ENCODE peak calls at places on chromosome 13, in eight cellular contexts. F is CD4-positive, CD25-positive, alpha-beta regulatory T cell; K is aorta; T is BE2C; W is CD8-positive, alpha-beta memory T cell; G is stomach; O is breast epithelium; D is tibial artery. B is an unnamed sample.

GRCh38 chr13:33633701-33634525 is 184.0 kb upstream of the RFC3 start:
- DNase-seq in F (no peak), K (no peak), T (no peak), W (no peak), G (no peak), O (no peak), D (no peak), B (no peak)

GRCh38 chr13:78820541-78820940 is 161.6 kb upstream of the OBI1 start:
- DNase-seq in F (no peak), K (no peak), T (no peak), W (no peak), G (no peak), O (no peak), D (no peak), B (no peak)

GRCh38 chr13:102191951-102192461 is 209.8 kb downstream of the FGF14 start:
- DNase-seq in F (no peak), K (peak; percentile 44), T (peak; percentile 26), W (no peak), G (no peak), O (no peak), D (peak; percentile 33), B (no peak)

GRCh38 chr13:30446122-30446500 is 19.6 kb downstream of the HMGB1 start:
- DNase-seq in F (no peak), K (no peak), T (no peak), W (no peak), G (no peak), O (no peak), D (no peak), B (no peak)

GRCh38 chr13:29676535-29676934 is 81.0 kb upstream of the SLC7A1 start:
- DNase-seq in F (no peak), K (no peak), T (no peak), W (no peak), G (no peak), O (no peak), D (no peak), B (no peak)

GRCh38 chr13:114005206-114005720 is 31.4 kb upstream of the C13orf46 start:
- DNase-seq in F (no peak), K (no peak), T (peak; percentile 2), W (no peak), G (no peak), O (no peak), D (no peak), B (no peak)

GRCh38 chr13:59494151-59494550 is 669.6 kb downstream of the DIAPH3 start:
- DNase-seq in F (no peak), K (no peak), T (no peak), W (no peak), G (no peak), O (no peak), D (no peak), B (no peak)

GRCh38 chr13:30266751-30267150 is 40.6 kb downstream of the KATNAL1 start:
- DNase-seq in F (no peak), K (no peak), T (no peak), W (no peak), G (no peak), O (no peak), D (no peak), B (no peak)

GRCh38 chr13:104571161-104571889 is 1505.1 kb upstream of the SLC10A2 start:
- DNase-seq in F (no peak), K (peak; percentile 58), T (peak; percentile 82), W (no peak), G (peak; percentile 55), O (no peak), D (peak; percentile 62), B (no peak)

GRCh38 chr13:28423010-28423409 is 71.9 kb downstream of the FLT1 start:
- DNase-seq in F (peak; percentile 35), K (peak; percentile 78), T (no peak), W (peak; percentile 13), G (no peak), O (no peak), D (peak; percentile 43), B (no peak)

GRCh38 chr13:29868581-29868980 is 18.2 kb upstream of the UBL3 start:
- DNase-seq in F (no peak), K (no peak), T (no peak), W (no peak), G (no peak), O (no peak), D (no peak), B (no peak)

DNA sequence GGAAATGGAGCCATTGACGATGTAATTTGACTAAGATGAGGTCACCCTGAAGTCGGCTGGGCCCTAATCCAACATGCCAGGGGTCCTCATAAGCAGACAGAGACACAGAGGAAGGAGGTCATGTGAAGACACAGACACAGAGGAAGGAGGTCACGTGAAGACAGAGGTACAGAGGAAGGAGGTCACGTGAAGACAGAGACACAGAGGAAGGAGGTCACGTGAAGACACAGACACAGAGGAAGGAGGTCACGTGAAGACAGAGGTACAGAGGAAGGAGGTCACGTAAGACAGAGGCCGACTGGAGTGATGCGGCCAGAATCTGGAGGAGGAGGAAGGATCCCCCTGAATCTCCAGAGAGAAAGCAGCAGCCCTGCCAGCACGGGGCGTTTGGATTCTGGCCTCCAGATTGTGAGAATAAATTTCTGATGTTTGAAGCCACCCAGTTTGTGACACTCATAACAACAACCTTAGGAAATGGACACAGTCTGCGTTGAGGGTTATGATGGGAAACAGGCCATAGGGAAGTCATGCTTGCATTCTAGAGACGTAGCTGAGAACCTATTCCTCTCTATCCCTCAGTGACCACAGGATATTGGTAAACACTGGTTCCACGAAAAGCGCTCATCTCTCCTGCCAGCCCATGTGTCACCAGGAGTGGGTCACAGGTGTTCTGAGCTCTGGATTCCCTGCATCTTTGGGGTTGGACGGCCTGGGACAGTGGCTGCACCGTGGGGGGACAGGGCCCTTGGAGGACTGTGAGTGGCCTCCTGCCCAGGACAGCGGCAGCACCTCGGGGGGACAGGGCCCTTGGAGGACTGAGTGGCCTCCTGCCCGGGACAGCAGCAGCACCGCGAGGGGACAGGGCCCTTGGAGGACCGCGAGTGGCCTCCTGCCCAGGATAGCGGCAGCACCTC is 108.5 kb downstream of the SOX1 start:
- DNase-seq in F (no peak), K (no peak), T (no peak), W (no peak), G (no peak), O (no peak), D (no peak), B (no peak)
- H3K9me3 ChIP-seq in F (no peaks in the 10 kb centered on the region), K (peaks cover 3% of the 10 kb centered on the region), T (no peaks in the 10 kb centered on the region), W (no peaks in the 10 kb centered on the region), G (peaks cover 9% of the 10 kb centered on the region), O (peaks cover 5% of the 10 kb centered on the region), D (no peaks in the 10 kb centered on the region), B (no peaks in the 10 kb centered on the region)

GRCh38 chr13:18965347-18965855 is 216.2 kb downstream of the TUBA3C start:
- DNase-seq in F (no peak), K (no peak), T (no peak), W (no peak), G (no peak), O (no peak), D (no peak), B (no peak)
- H3K9me3 ChIP-seq in F (no peaks in the 10 kb centered on the region), K (no peaks in the 10 kb centered on the region), T (no peaks in the 10 kb centered on the region), W (no peaks in the 10 kb centered on the region), G (peaks cover 14% of the 10 kb centered on the region), O (no peaks in the 10 kb centered on the region), D (no peaks in the 10 kb centered on the region), B (no peaks in the 10 kb centered on the region)

GRCh38 chr13:19181621-19182485 is at the start of gene TUBA3C:
- DNase-seq in F (no peak), K (no peak), T (no peak), W (no peak), G (peak; percentile 17), O (no peak), D (no peak), B (no peak)
- H3K9me3 ChIP-seq in F (no peaks in the 10 kb centered on the region), K (peaks cover 3% of the 10 kb centered on the region), T (no peaks in the 10 kb centered on the region), W (no peaks in the 10 kb centered on the region), G (peaks cover 31% of the 10 kb centered on the region), O (no peaks in the 10 kb centered on the region), D (no peaks in the 10 kb centered on the region), B (no peaks in the 10 kb centered on the region)

DNA sequence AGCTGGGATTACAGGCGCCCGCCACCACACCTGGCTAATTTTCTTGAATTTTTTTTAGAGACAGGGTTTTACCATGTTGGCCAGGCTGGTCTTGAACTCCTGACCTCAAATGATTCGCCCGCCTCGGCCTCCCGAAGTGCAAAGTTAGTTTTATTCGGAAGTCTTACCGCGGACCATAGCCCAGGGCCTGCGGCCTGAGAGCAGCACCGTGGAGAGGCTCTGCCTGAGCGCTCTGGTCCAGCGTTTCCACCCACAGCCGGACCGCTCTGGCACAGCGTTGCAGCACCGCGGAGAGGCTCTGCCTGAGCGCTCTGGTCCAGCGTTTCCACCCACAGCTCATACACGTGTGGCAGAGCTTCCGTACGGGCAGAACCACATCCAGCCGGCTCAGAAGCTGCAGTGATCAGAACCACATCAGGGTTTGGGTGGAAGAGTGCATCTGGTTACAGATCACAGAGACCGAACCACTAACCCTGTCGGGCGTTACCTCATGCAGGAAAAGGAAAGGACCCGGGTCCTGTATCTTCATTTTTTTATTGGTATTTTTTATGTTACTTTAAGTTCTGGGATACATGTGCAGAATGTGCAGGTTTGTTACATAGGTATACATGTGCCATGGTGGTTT is 102.4 kb upstream of the SOX1 start:
- DNase-seq in F (no peak), K (no peak), T (no peak), W (no peak), G (no peak), O (no peak), D (no peak), B (no peak)
- H3K9me3 ChIP-seq in F (no peaks in the 10 kb centered on the region), K (no peaks in the 10 kb centered on the region), T (no peaks in the 10 kb centered on the region), W (no peaks in the 10 kb centered on the region), G (no peaks in the 10 kb centered on the region), O (no peaks in the 10 kb centered on the region), D (no peaks in the 10 kb centered on the region), B (no peaks in the 10 kb centered on the region)

DNA sequence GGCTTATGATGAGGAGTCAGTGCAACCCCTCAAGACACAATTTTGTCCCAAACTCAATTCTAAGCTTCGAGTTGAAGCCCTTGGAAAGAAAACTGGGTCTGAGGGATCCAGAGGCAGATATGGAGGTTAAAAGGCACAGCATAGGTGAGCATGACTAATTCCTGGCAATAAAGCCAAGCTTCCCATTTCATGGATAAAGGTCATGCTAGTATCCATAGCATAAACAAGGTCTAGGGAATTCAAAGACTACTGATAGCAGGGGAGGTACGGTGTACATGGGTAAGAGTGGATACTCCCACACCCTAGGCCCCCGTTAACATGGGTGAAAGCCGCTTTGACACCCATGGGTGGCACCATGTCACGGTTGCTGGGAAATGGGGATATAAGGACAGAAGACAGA is 24.0 kb downstream of the MED4 start:
- DNase-seq in F (no peak), K (no peak), T (no peak), W (no peak), G (no peak), O (no peak), D (no peak), B (no peak)
- H3K9me3 ChIP-seq in F (peaks cover 24% of the 10 kb centered on the region), K (peaks cover 2% of the 10 kb centered on the region), T (peaks cover 3% of the 10 kb centered on the region), W (no peaks in the 10 kb centered on the region), G (peaks cover 51% of the 10 kb centered on the region), O (peaks cover 32% of the 10 kb centered on the region), D (peaks cover 2% of the 10 kb centered on the region), B (peaks cover 2% of the 10 kb centered on the region)

B was measured in T-helper 17 cell.